ENCODE peak calls at places on chromosomes 11 and 22, in four cellular contexts. C is pancreas, F is lower lobe of right lung, Z is esophagus squamous epithelium. J is an unnamed sample.

GRCh38 chr11:37087650-37088572 is 489.9 kb upstream of the RAG2 start:
- DNase-seq in C (no peak), F (no peak), Z (no peak), J (no peak)

GRCh38 chr11:27722117-27722844 is 22.0 kb upstream of the BDNF start:
- DNase-seq in C (no peak), F (no peak), Z (no peak), J (no peak)

GRCh38 chr11:67627394-67627787 is 2.3 kb downstream of the NUDT8 start:
- DNase-seq in C (no peak), F (no peak), Z (no peak), J (peak; percentile 41)

GRCh38 chr11:125494987-125495725 is 909 bp downstream of the FEZ1 start:
- DNase-seq in C (peak; percentile 25), F (no peak), Z (no peak), J (peak; percentile 66)

GRCh38 chr11:128660957-128661356 is 32.9 kb upstream of the FLI1 start:
- DNase-seq in C (no peak), F (no peak), Z (no peak), J (no peak)

GRCh38 chr11:133306019-133306418 is 226.3 kb downstream of the OPCML start:
- DNase-seq in C (no peak), F (no peak), Z (no peak), J (no peak)

GRCh38 chr11:73388241-73389133 is 12.3 kb downstream of the RELT start:
- DNase-seq in C (no peak), F (peak; percentile 80), Z (no peak), J (no peak)

GRCh38 chr11:44774131-44774530 is 47.4 kb downstream of the TSPAN18 start:
- DNase-seq in C (no peak), F (no peak), Z (no peak), J (no peak)

GRCh38 chr11:134171951-134172350 is 51.8 kb downstream of the NCAPD3 start:
- DNase-seq in C (no peak), F (no peak), Z (no peak), J (no peak)

GRCh38 chr22:43783777-43784176 is 28.3 kb downstream of the EFCAB6 start:
- DNase-seq in C (no peak), F (no peak), Z (no peak), J (no peak)

DNA sequence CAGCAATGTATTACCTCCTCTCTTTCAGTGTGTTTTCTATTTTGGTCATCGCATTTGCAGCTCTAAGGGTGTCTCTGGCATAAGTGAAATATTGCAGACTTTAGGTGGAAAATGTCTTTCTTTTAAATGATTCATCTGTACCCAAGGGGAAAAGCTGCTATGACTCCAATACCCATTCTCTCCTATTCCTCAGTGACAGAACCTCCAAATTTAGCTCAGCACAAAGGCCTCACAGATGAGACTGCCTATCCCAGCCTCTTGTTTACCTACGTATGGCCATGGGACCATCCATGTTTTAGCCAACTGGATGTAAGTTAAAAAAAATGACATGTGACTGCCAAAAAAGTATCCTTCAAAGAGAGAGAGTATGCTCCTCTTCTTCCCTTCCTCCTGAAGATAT is 7.9 kb downstream of the MTMR2 start:
- DNase-seq in C (no peak), F (no peak), Z (no peak), J (no peak)
- H3K9me3 ChIP-seq in C (no peaks in the 10 kb centered on the region), F (no peaks in the 10 kb centered on the region), Z (no peaks in the 10 kb centered on the region), J (no peaks in the 10 kb centered on the region)

DNA sequence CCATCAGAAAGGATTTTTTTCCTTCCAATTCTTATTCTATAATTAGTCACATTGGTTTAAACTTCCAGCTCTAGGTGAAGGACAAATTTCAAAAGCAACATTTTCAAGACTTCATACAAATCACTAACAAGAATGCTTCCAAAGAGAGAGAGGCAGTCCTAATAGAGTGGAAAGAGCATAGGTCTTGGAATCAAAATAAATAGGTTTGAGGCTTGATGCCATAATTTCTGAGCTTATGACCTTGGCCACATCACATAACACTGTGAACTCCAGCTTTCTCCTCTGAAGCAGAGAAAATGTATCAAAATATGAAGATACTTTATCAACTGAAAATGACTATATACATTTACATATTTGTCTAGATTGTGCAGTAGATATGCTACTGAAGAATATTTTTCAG is 246.8 kb downstream of the GRM5 start:
- DNase-seq in C (no peak), F (no peak), Z (no peak), J (no peak)
- TF ChIP-seq CTCF in C (no peak), F (no peak), Z (no peak), J (no peak)

DNA sequence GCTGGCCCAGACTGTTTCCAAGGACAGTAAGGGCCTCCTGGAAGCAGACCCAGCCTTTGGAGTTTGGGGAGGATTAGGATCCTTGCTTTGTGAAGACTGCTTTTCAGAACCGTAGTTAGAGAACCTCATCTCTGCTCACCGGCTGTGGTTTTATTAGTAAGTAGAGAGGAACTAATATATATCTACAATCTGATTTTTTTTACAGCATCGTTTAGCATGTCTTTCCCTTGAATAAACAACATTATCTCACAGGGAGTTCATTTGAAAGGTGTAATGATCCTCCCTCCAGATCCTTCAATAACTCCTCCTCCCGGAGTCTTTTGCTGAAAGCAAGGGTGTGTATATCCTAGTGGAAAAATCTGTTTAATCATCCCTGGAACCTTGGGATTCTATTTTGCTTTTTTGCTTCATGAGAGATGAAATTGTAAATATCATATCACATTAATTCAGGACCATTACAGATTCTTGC is 132.7 kb downstream of the DBX1 start:
- DNase-seq in C (no peak), F (no peak), Z (no peak), J (no peak)
- H3K4me3 ChIP-seq in C (no peak overlapping the region), F (no peak overlapping the region), Z (no peak overlapping the region), J (no peak overlapping the region)

GRCh38 chr11:70734911-70735310 is 336.6 kb downstream of the CTTN start:
- DNase-seq in C (no peak), F (peak; percentile 30), Z (no peak), J (no peak)
- H3K9me3 ChIP-seq in C (no peaks in the 10 kb centered on the region), F (no peaks in the 10 kb centered on the region), Z (no peaks in the 10 kb centered on the region), J (no peaks in the 10 kb centered on the region)

GRCh38 chr11:1387961-1388762 is 1.6 kb upstream of the BRSK2 start:
- DNase-seq in C (peak; percentile 64), F (peak; percentile 68), Z (no peak), J (no peak)

GRCh38 chr11:1388763-1389102 is 1.0 kb upstream of the BRSK2 start:
- DNase-seq in C (peak; percentile 58), F (no peak), Z (no peak), J (no peak)

GRCh38 chr11:1389932-1390587 is at the start of gene BRSK2:
- DNase-seq in C (peak; percentile 67), F (no peak), Z (no peak), J (no peak)

GRCh38 chr11:1390603-1391164 is 950 bp downstream of the BRSK2 start:
- DNase-seq in C (peak; percentile 81), F (no peak), Z (no peak), J (no peak)

DNA sequence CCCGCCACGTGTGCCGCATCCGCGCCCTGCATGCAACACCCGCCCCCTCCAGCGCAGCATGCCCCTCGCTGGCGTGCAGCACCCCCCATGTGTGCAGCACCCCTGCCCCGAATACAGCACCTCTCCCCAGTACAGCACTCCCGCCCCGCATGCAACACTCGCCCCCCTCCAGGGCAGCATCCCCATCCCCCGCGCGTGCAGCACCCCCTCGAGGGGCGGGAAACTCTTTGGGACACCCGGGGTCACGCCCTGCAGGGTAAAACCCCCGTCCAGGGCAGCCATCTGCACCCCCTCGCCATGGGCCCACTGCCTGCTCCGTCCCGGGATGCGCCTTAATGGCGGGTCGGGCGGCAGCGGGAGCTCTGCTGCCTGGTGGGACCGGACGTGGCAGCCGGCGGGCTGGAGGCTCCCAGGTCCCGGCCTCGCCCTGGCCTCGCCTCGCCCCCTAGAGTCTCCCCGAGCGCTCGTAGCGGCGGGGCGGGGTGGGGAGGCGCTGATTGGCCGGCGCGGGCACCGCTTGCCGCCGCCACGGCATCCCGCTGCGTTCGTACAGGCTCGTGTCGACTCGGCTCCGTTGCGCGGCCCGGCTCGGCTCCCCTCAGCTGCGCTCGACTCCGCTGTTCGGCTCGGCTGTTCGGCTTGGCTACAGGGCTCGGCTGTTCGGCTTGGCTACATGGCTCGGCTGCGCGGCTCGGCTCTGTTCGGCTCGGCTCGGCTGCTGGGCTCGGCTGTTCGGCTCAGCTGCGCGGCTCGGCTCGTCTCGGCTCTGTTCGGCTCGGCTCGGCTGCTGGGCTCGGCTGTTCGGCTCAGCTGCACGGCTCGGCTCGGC is 417 bp upstream of the BRSK2 start:
- DNase-seq in C (peak; percentile 99), F (peak; percentile 97), Z (peak; percentile 70), J (peak; percentile 98)
- TF ChIP-seq CTCF in C (no peak), F (peak; percentile 25), Z (peak; percentile 16), J (peak; percentile 10)

GRCh38 chr11:117172678-117173421 is 5.7 kb upstream of the SIDT2 start:
- DNase-seq in C (no peak), F (no peak), Z (no peak), J (no peak)

GRCh38 chr11:117171648-117172051 is 6.9 kb upstream of the SIDT2 start:
- DNase-seq in C (no peak), F (no peak), Z (no peak), J (no peak)

GRCh38 chr11:117169726-117170125 is 8.8 kb upstream of the SIDT2 start:
- DNase-seq in C (no peak), F (no peak), Z (no peak), J (no peak)

GRCh38 chr11:117170210-117170609 is 8.3 kb upstream of the SIDT2 start:
- DNase-seq in C (no peak), F (no peak), Z (no peak), J (no peak)

DNA sequence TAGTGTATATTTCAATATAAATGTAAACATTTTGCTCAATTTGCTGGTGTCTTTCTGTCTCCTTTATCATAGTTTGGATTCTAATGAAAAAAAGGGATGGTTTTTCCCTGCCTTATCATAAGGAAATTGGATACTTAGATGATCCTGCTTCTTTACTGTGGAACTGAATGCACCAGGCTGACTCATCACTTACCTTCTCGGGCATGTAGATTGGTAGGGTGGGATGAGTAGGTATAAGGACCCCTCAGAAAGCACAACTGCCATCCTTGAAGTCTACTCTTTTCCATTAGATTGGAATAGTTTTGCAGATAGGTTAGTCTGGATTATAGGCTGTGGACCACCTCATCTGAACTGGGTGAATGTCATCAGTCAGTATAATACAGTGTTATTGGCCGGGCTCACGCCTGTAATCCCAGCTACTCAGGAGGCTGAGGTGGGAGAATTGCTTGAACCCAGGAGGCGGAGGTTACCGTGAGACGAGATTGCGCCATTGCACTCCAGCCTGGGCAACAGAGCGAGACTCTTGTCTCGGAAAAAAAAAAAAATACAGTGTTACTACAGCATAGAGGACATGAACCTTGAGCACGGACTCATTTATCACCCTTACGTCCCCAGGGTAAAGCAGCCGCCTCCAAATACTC is 7.4 kb upstream of the SIDT2 start:
- DNase-seq in C (no peak), F (no peak), Z (no peak), J (no peak)
- H3K4me3 ChIP-seq in C (no peak overlapping the region), F (no peak overlapping the region), Z (no peak overlapping the region), J (no peak overlapping the region)